ENCODE peak calls at places on chromosomes 5 and 9, in five cellular contexts. One of them, this sample, is unnamed.
A peak's percentile ranks its signal among the peaks of the same experiment; 100 is the strongest.

GRCh38 chr9:84146893-84147705 is 166.5 kb downstream of the RMI1 start:
- DNase-seq in ovary: no peak
- DNase-seq in uterus: no peak
- DNase-seq in suprapubic skin: no peak
- DNase-seq in transverse colon: no peak
- DNase-seq in this sample: no peak

GRCh38 chr9:98375138-98375726 is 119.8 kb upstream of the TBC1D2 start:
- DNase-seq in uterus: no peak
- DNase-seq in ovary: no peak
- DNase-seq in transverse colon: no peak
- DNase-seq in suprapubic skin: no peak
- DNase-seq in this sample: no peak

GRCh38 chr5:113246371-113246870 is 188.4 kb downstream of the TSSK1B start:
- DNase-seq in ovary: no peak
- DNase-seq in transverse colon: no peak
- DNase-seq in uterus: peak; percentile 58
- DNase-seq in suprapubic skin: no peak
- DNase-seq in this sample: no peak

GRCh38 chr5:41071975-41072374 is 833 bp upstream of the MROH2B start:
- DNase-seq in uterus: no peak
- DNase-seq in suprapubic skin: no peak
- DNase-seq in ovary: no peak
- DNase-seq in transverse colon: no peak
- DNase-seq in this sample: no peak

GRCh38 chr5:31757813-31758212 is 118.9 kb downstream of the PDZD2 start:
- DNase-seq in ovary: no peak
- DNase-seq in uterus: no peak
- DNase-seq in suprapubic skin: no peak
- DNase-seq in transverse colon: no peak
- DNase-seq in this sample: no peak

GRCh38 chr9:136078025-136078424 is 17.1 kb downstream of the NACC2 start:
- DNase-seq in ovary: peak; percentile 9
- DNase-seq in transverse colon: no peak
- DNase-seq in suprapubic skin: no peak
- DNase-seq in uterus: no peak
- DNase-seq in this sample: no peak

GRCh38 chr5:53321073-53321472 is 159.4 kb upstream of the FST start:
- DNase-seq in ovary: no peak
- DNase-seq in uterus: no peak
- DNase-seq in suprapubic skin: no peak
- DNase-seq in transverse colon: no peak
- DNase-seq in this sample: no peak

GRCh38 chr5:74240783-74241750 is 399.5 kb downstream of the ENC1 start:
- DNase-seq in transverse colon: no peak
- DNase-seq in suprapubic skin: no peak
- DNase-seq in uterus: no peak
- DNase-seq in ovary: no peak
- DNase-seq in this sample: peak; percentile 51

GRCh38 chr5:176415240-176416122 is 858 bp downstream of the CLTB start:
- DNase-seq in transverse colon: peak; percentile 45
- DNase-seq in uterus: peak; percentile 47
- DNase-seq in ovary: no peak
- DNase-seq in suprapubic skin: peak; percentile 80
- DNase-seq in this sample: peak; percentile 48

GRCh38 chr9:106875548-106875947 is 12.6 kb downstream of the ZNF462 start:
- DNase-seq in suprapubic skin: no peak
- DNase-seq in uterus: no peak
- DNase-seq in ovary: no peak
- DNase-seq in transverse colon: no peak
- DNase-seq in this sample: no peak

GRCh38 chr9:134407123-134407779 is 81.0 kb downstream of the RXRA start:
- DNase-seq in ovary: peak; percentile 88
- DNase-seq in suprapubic skin: peak; percentile 93
- DNase-seq in transverse colon: peak; percentile 89
- DNase-seq in uterus: peak; percentile 85
- DNase-seq in this sample: peak; percentile 92

GRCh38 chr9:123283048-123283408 is 14.6 kb upstream of the STRBP start:
- DNase-seq in uterus: no peak
- DNase-seq in ovary: no peak
- DNase-seq in transverse colon: no peak
- DNase-seq in suprapubic skin: no peak
- DNase-seq in this sample: no peak

GRCh38 chr5:65066385-65066784 is 297.7 kb downstream of the CWC27 start:
- DNase-seq in ovary: no peak
- DNase-seq in suprapubic skin: no peak
- DNase-seq in uterus: no peak
- DNase-seq in transverse colon: no peak
- DNase-seq in this sample: no peak

GRCh38 chr5:143148461-143149170 is 254.9 kb downstream of the NR3C1 start:
- DNase-seq in transverse colon: no peak
- DNase-seq in uterus: no peak
- DNase-seq in suprapubic skin: no peak
- DNase-seq in ovary: no peak
- DNase-seq in this sample: no peak

GRCh38 chr9:14313378-14313940 is 482 bp downstream of the NFIB start:
- DNase-seq in transverse colon: peak; percentile 33
- DNase-seq in ovary: no peak
- DNase-seq in uterus: no peak
- DNase-seq in suprapubic skin: no peak
- DNase-seq in this sample: peak; percentile 48

GRCh38 chr5:83827111-83827541 is 106.5 kb upstream of the HAPLN1 start:
- DNase-seq in transverse colon: no peak
- DNase-seq in uterus: no peak
- DNase-seq in suprapubic skin: no peak
- DNase-seq in ovary: no peak
- DNase-seq in this sample: no peak

GRCh38 chr9:127204771-127205470 is 59.7 kb upstream of the GARNL3 start:
- DNase-seq in transverse colon: no peak
- DNase-seq in uterus: no peak
- DNase-seq in suprapubic skin: no peak
- DNase-seq in ovary: no peak
- DNase-seq in this sample: no peak

GRCh38 chr5:96823900-96824351 is 16.2 kb upstream of the ERAP1 start:
- DNase-seq in ovary: no peak
- DNase-seq in transverse colon: no peak
- DNase-seq in uterus: no peak
- DNase-seq in suprapubic skin: no peak
- DNase-seq in this sample: no peak

GRCh38 chr9:134606951-134607733 is 34.5 kb upstream of the COL5A1 start:
- DNase-seq in ovary: no peak
- DNase-seq in transverse colon: no peak
- DNase-seq in uterus: peak; percentile 6
- DNase-seq in suprapubic skin: peak; percentile 29
- DNase-seq in this sample: no peak

GRCh38 chr5:42495908-42496307 is 72.7 kb downstream of the GHR start:
- DNase-seq in ovary: no peak
- DNase-seq in transverse colon: no peak
- DNase-seq in suprapubic skin: no peak
- DNase-seq in uterus: no peak
- DNase-seq in this sample: no peak

GRCh38 chr5:56763711-56764466 is 51.5 kb upstream of the MAP3K1 start:
- DNase-seq in uterus: no peak
- DNase-seq in suprapubic skin: no peak
- DNase-seq in ovary: no peak
- DNase-seq in transverse colon: peak; percentile 25
- DNase-seq in this sample: peak; percentile 19

GRCh38 chr5:89857790-89858189 is 551.8 kb downstream of the CETN3 start:
- DNase-seq in transverse colon: no peak
- DNase-seq in ovary: no peak
- DNase-seq in uterus: no peak
- DNase-seq in suprapubic skin: no peak
- DNase-seq in this sample: no peak

GRCh38 chr5:10675177-10675700 is 85.8 kb downstream of the DAP start:
- DNase-seq in suprapubic skin: no peak
- DNase-seq in uterus: no peak
- DNase-seq in ovary: no peak
- DNase-seq in transverse colon: no peak
- DNase-seq in this sample: no peak

GRCh38 chr5:157665467-157666085 is 5.8 kb upstream of the C5orf52 start:
- DNase-seq in suprapubic skin: no peak
- DNase-seq in ovary: no peak
- DNase-seq in uterus: no peak
- DNase-seq in transverse colon: no peak
- DNase-seq in this sample: no peak

GRCh38 chr9:131237931-131238401 is 38.3 kb downstream of the FAM78A start:
- DNase-seq in ovary: no peak
- DNase-seq in suprapubic skin: no peak
- DNase-seq in transverse colon: peak; percentile 83
- DNase-seq in uterus: no peak
- DNase-seq in this sample: peak; percentile 69

GRCh38 chr5:53027913-53028312 is 38.8 kb downstream of the ITGA2 start:
- DNase-seq in transverse colon: no peak
- DNase-seq in ovary: no peak
- DNase-seq in suprapubic skin: no peak
- DNase-seq in uterus: peak; percentile 37
- DNase-seq in this sample: no peak

GRCh38 chr5:10527281-10527950 is 36.5 kb upstream of the ANKRD33B start:
- DNase-seq in uterus: no peak
- DNase-seq in transverse colon: no peak
- DNase-seq in ovary: no peak
- DNase-seq in suprapubic skin: no peak
- DNase-seq in this sample: no peak

GRCh38 chr9:93590609-93591234 is 14.3 kb downstream of the PHF2 start:
- DNase-seq in ovary: no peak
- DNase-seq in suprapubic skin: no peak
- DNase-seq in uterus: no peak
- DNase-seq in transverse colon: no peak
- DNase-seq in this sample: no peak

GRCh38 chr9:87878930-87879603 is 3.6 kb upstream of the SPATA31E1 start:
- DNase-seq in transverse colon: no peak
- DNase-seq in suprapubic skin: no peak
- DNase-seq in uterus: no peak
- DNase-seq in ovary: no peak
- DNase-seq in this sample: no peak

GRCh38 chr5:178820001-178820400 is 39.8 kb upstream of the ZNF354B start:
- DNase-seq in transverse colon: no peak
- DNase-seq in suprapubic skin: no peak
- DNase-seq in ovary: no peak
- DNase-seq in uterus: no peak
- DNase-seq in this sample: no peak

GRCh38 chr5:78964889-78965288 is 20.2 kb downstream of the ARSB start:
- DNase-seq in transverse colon: no peak
- DNase-seq in uterus: no peak
- DNase-seq in ovary: no peak
- DNase-seq in suprapubic skin: no peak
- DNase-seq in this sample: peak; percentile 42

GRCh38 chr9:116506685-116507084 is 180.4 kb upstream of the TRIM32 start:
- DNase-seq in transverse colon: no peak
- DNase-seq in suprapubic skin: no peak
- DNase-seq in ovary: no peak
- DNase-seq in uterus: no peak
- DNase-seq in this sample: no peak

GRCh38 chr5:9765421-9765820 is 135.3 kb upstream of the TAS2R1 start:
- DNase-seq in uterus: no peak
- DNase-seq in suprapubic skin: no peak
- DNase-seq in transverse colon: no peak
- DNase-seq in ovary: no peak
- DNase-seq in this sample: no peak

GRCh38 chr9:110255417-110256141 is 728 bp downstream of the TXN start:
- DNase-seq in suprapubic skin: peak; percentile 88
- DNase-seq in transverse colon: peak; percentile 78
- DNase-seq in ovary: peak; percentile 59
- DNase-seq in uterus: peak; percentile 49
- DNase-seq in this sample: peak; percentile 80
- TF ChIP-seq POLR2A in suprapubic skin: no peak
- TF ChIP-seq POLR2A in transverse colon: peak; percentile 68
- TF ChIP-seq POLR2A in ovary: peak; percentile 11
- TF ChIP-seq POLR2A in uterus: no peak
- TF ChIP-seq POLR2A in this sample: peak; percentile 58

GRCh38 chr5:177523711-177524538 is 7.2 kb upstream of the DDX41 start:
- DNase-seq in transverse colon: no peak
- DNase-seq in uterus: no peak
- DNase-seq in ovary: peak; percentile 6
- DNase-seq in suprapubic skin: no peak
- DNase-seq in this sample: no peak

GRCh38 chr5:177524539-177524900 is 7.8 kb upstream of the DDX41 start:
- DNase-seq in uterus: no peak
- DNase-seq in ovary: no peak
- DNase-seq in suprapubic skin: no peak
- DNase-seq in transverse colon: no peak
- DNase-seq in this sample: no peak

GRCh38 chr5:177519463-177520235 is 2.9 kb upstream of the DDX41 start:
- DNase-seq in suprapubic skin: no peak
- DNase-seq in uterus: no peak
- DNase-seq in transverse colon: no peak
- DNase-seq in ovary: peak; percentile 16
- DNase-seq in this sample: no peak

GRCh38 chr5:177520271-177520670 is 3.5 kb upstream of the DDX41 start:
- DNase-seq in suprapubic skin: no peak
- DNase-seq in ovary: peak; percentile 3
- DNase-seq in transverse colon: no peak
- DNase-seq in uterus: no peak
- DNase-seq in this sample: no peak

GRCh38 chr5:177520906-177521513 is 4.2 kb upstream of the DDX41 start:
- DNase-seq in suprapubic skin: no peak
- DNase-seq in uterus: no peak
- DNase-seq in transverse colon: no peak
- DNase-seq in ovary: no peak
- DNase-seq in this sample: no peak
- TF ChIP-seq CTCF in suprapubic skin: no peak
- TF ChIP-seq CTCF in uterus: no peak
- TF ChIP-seq CTCF in transverse colon: no peak
- TF ChIP-seq CTCF in ovary: no peak
- TF ChIP-seq CTCF in this sample: no peak

DNA sequence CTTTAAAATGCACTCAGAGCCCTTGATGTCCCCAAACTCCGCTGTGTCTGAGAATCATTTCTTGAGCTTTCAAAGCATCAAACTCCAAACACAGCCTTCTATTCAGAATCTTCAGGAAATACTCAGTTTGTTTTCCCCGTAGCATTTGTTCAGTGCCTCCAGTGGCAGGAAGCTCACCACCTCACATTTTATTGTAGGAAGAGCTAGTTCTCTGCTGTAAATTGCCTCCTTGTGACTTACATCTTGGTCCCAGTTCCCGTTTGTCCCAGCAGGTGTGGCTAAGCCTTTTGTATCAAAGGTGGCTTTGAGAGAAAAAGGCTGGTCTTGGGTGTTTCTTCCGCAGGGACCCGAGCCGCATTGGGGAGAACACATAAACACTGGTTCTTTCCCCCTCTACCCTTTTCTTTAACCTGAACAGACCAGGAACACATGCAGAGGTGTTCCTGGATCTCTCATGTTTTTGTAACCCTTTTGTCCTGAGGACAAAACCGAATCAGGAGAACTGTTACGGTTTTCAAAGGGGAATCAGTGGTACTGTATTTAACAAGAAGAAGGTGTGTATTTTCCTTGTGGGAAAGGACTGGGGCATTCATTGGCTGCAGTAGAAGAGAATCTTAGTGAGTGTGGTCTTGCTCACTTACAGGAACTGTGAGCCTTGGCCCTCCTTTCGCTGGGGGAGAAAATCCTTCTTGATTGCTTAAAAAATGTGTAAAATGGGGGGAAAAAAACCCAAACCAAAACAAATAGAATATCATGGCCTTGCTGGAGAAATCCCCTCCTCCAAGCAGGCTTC is 1.9 kb downstream of the OSMR start:
- DNase-seq in ovary: no peak
- DNase-seq in transverse colon: no peak
- DNase-seq in uterus: no peak
- DNase-seq in suprapubic skin: no peak
- DNase-seq in this sample: no peak
- TF ChIP-seq POLR2A in ovary: no peak
- TF ChIP-seq POLR2A in transverse colon: no peak
- TF ChIP-seq POLR2A in uterus: no peak
- TF ChIP-seq POLR2A in suprapubic skin: no peak
- TF ChIP-seq POLR2A in this sample: no peak

GRCh38 chr9:77022783-77023440 is 3.5 kb downstream of the FOXB2 start:
- DNase-seq in uterus: no peak
- DNase-seq in ovary: no peak
- DNase-seq in transverse colon: no peak
- DNase-seq in suprapubic skin: no peak
- DNase-seq in this sample: no peak
- TF ChIP-seq CTCF in uterus: no peak
- TF ChIP-seq CTCF in ovary: no peak
- TF ChIP-seq CTCF in transverse colon: no peak
- TF ChIP-seq CTCF in suprapubic skin: no peak
- TF ChIP-seq CTCF in this sample: no peak

This sample was measured in body of pancreas.